ENCODE peak calls at places on chromosome 18, in four cellular contexts. R is activated CD4-positive, alpha-beta T cell treated with anti-CD3 and anti-CD28 coated beads, Interleukin-2, amount 10 ng/mL, durations not matched to agents 7 days and 5 days; Q is progenitor cell of endocrine pancreas; G is brain microvascular endothelial cell. J is an unnamed sample.

GRCh38 chr18:49021076-49021432 is 70.3 kb upstream of the SMAD7 start:
- DNase-seq in Q (no peak), G (no peak), R (no peak), J (no peak)

GRCh38 chr18:74861154-74861553 is 263.5 kb downstream of the ZNF407 start:
- DNase-seq in G (peak), R (no peak), Q (no peak), J (no peak)

GRCh38 chr18:59631583-59632181 is 65.5 kb downstream of the CCBE1 start:
- DNase-seq in Q (no peak), R (no peak), G (no peak), J (peak)

GRCh38 chr18:47425365-47425764 is 173.9 kb upstream of the SKOR2 start:
- DNase-seq in Q (no peak), R (no peak), G (no peak), J (no peak)

GRCh38 chr18:49723648-49724180 is 89.6 kb downstream of the ACAA2 start:
- DNase-seq in Q (no peak), G (peak), R (no peak), J (no peak)

GRCh38 chr18:63477972-63478371 is 1.2 kb downstream of the SERPINB5 start:
- DNase-seq in R (no peak), G (no peak), Q (no peak), J (no peak)

GRCh38 chr18:53489266-53489665 is 735.2 kb downstream of the MBD2 start:
- DNase-seq in G (no peak), Q (no peak), R (no peak), J (no peak)

GRCh38 chr18:11868230-11868629 is 17.0 kb downstream of the CHMP1B start:
- DNase-seq in G (no peak), Q (no peak), R (no peak), J (no peak)

GRCh38 chr18:10099539-10100140 is 185.8 kb downstream of the VAPA start:
- DNase-seq in G (no peak), Q (no peak), R (no peak), J (no peak)

J was measured in Jurkat, Clone E6-1.